ENCODE peak calls at places on chromosome 9, in six cellular contexts. One of them, this sample, is unnamed.

GRCh38 chr9:130020618-130021017 is 22.4 kb downstream of the FNBP1 start:
- DNase-seq in ascending aorta: no peak
- DNase-seq in BE2C: no peak
- DNase-seq in endodermal cell: no peak
- DNase-seq in fibroblast of the aortic adventitia: peak; percentile 49
- DNase-seq in kidney: no peak
- DNase-seq in this sample: no peak

GRCh38 chr9:95143591-95144561 is 173.6 kb downstream of the FANCC start:
- DNase-seq in ascending aorta: peak; percentile 87
- DNase-seq in BE2C: no peak
- DNase-seq in endodermal cell: peak; percentile 37
- DNase-seq in fibroblast of the aortic adventitia: peak; percentile 88
- DNase-seq in kidney: peak; percentile 95
- DNase-seq in this sample: peak; percentile 94

GRCh38 chr9:112288029-112288428 is 45.4 kb downstream of the PTBP3 start:
- DNase-seq in ascending aorta: no peak
- DNase-seq in BE2C: no peak
- DNase-seq in endodermal cell: no peak
- DNase-seq in fibroblast of the aortic adventitia: no peak
- DNase-seq in kidney: no peak
- DNase-seq in this sample: no peak

GRCh38 chr9:126508171-126508591 is 105.5 kb upstream of the LMX1B start:
- DNase-seq in ascending aorta: no peak
- DNase-seq in BE2C: peak; percentile 6
- DNase-seq in endodermal cell: peak; percentile 52
- DNase-seq in fibroblast of the aortic adventitia: no peak
- DNase-seq in kidney: peak; percentile 63
- DNase-seq in this sample: no peak

GRCh38 chr9:26677965-26678745 is 214.4 kb downstream of the CAAP1 start:
- DNase-seq in ascending aorta: no peak
- DNase-seq in BE2C: no peak
- DNase-seq in endodermal cell: peak; percentile 74
- DNase-seq in fibroblast of the aortic adventitia: no peak
- DNase-seq in kidney: no peak
- DNase-seq in this sample: no peak

GRCh38 chr9:128034821-128035764 is 32.0 kb downstream of the NAIF1 start:
- DNase-seq in ascending aorta: peak; percentile 81
- DNase-seq in BE2C: peak; percentile 88
- DNase-seq in endodermal cell: peak; percentile 94
- DNase-seq in fibroblast of the aortic adventitia: peak; percentile 93
- DNase-seq in kidney: peak; percentile 91
- DNase-seq in this sample: peak; percentile 83

GRCh38 chr9:14165376-14166035 is 148.4 kb downstream of the NFIB start:
- DNase-seq in ascending aorta: no peak
- DNase-seq in BE2C: no peak
- DNase-seq in endodermal cell: no peak
- DNase-seq in fibroblast of the aortic adventitia: no peak
- DNase-seq in kidney: no peak
- DNase-seq in this sample: no peak

GRCh38 chr9:122128007-122128406 is 31.6 kb downstream of the NDUFA8 start:
- DNase-seq in ascending aorta: no peak
- DNase-seq in BE2C: no peak
- DNase-seq in endodermal cell: peak; percentile 41
- DNase-seq in fibroblast of the aortic adventitia: no peak
- DNase-seq in kidney: no peak
- DNase-seq in this sample: no peak

GRCh38 chr9:28365736-28366135 is 792.5 kb upstream of the C9orf72 start:
- DNase-seq in ascending aorta: no peak
- DNase-seq in BE2C: no peak
- DNase-seq in endodermal cell: no peak
- DNase-seq in fibroblast of the aortic adventitia: no peak
- DNase-seq in kidney: no peak
- DNase-seq in this sample: no peak

GRCh38 chr9:135500525-135501260 is at the start of gene MRPS2:
- DNase-seq in ascending aorta: peak; percentile 93
- DNase-seq in BE2C: peak; percentile 95
- DNase-seq in endodermal cell: peak; percentile 97
- DNase-seq in fibroblast of the aortic adventitia: peak; percentile 80
- DNase-seq in kidney: peak; percentile 96
- DNase-seq in this sample: peak; percentile 87

DNA sequence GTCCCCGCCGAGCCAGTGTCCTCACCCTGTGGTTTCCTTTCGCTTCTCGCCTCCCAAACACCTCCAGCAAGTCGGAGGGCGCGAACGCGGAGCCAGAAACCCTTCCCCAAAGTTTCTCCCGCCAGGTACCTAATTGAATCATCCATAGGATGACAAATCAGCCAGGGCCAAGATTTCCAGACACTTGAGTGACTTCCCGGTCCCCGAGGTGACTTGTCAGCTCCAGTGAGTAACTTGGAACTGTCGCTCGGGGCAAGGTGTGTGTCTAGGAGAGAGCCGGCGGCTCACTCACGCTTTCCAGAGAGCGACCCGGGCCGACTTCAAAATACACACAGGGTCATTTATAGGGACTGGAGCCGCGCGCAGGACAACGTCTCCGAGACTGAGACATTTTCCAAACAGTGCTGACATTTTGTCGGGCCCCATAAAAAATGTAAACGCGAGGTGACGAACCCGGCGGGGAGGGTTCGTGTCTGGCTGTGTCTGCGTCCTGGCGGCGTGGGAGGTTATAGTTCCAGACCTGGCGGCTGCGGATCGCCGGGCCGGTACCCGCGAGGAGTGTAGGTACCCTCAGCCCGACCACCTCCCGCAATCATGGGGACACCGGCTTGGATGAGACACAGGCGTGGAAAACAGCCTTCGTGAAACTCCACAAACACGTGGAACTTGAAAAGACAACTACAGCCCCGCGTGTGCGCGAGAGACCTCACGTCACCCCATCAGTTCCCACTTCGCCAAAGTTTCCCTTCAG is 1.4 kb downstream of the GLIS3 start:
- DNase-seq in ascending aorta: peak; percentile 82
- DNase-seq in BE2C: no peak
- DNase-seq in endodermal cell: peak; percentile 83
- DNase-seq in fibroblast of the aortic adventitia: no peak
- DNase-seq in kidney: peak; percentile 82
- DNase-seq in this sample: peak; percentile 34
- TF ChIP-seq CTCF in ascending aorta: no peak
- TF ChIP-seq CTCF in BE2C: no peak
- TF ChIP-seq CTCF in endodermal cell: peak; percentile 46
- TF ChIP-seq CTCF in fibroblast of the aortic adventitia: peak; percentile 7
- TF ChIP-seq CTCF in kidney: no peak
- TF ChIP-seq CTCF in this sample: peak; percentile 3

DNA sequence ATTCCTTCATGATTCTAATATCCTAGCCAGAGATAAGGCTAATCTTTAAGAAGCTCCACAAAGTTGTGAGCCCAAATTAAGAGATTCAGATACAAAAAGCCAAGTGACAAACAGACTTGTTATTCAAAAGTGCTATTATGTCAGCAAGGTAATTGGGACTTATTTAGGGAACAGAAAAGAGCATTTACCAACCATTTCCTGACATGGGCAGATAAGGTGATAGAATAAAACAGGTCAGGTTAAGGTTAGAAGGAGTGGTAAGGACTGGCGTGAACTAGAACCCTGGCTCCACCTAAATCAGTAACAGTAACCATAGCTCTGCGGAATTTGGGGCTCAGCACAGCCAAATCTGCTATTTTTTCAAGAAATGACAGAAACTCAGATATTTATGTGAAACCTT is 10.0 kb upstream of the ERMP1 start:
- DNase-seq in ascending aorta: no peak
- DNase-seq in BE2C: no peak
- DNase-seq in endodermal cell: no peak
- DNase-seq in fibroblast of the aortic adventitia: no peak
- DNase-seq in kidney: no peak
- DNase-seq in this sample: no peak
- H3K4me3 ChIP-seq in ascending aorta: no peak overlapping the region
- H3K4me3 ChIP-seq in BE2C: no peak overlapping the region
- H3K4me3 ChIP-seq in endodermal cell: peak overlapping the region; percentile 23
- H3K4me3 ChIP-seq in fibroblast of the aortic adventitia: no peak overlapping the region
- H3K4me3 ChIP-seq in kidney: no peak overlapping the region
- H3K4me3 ChIP-seq in this sample: no peak overlapping the region

DNA sequence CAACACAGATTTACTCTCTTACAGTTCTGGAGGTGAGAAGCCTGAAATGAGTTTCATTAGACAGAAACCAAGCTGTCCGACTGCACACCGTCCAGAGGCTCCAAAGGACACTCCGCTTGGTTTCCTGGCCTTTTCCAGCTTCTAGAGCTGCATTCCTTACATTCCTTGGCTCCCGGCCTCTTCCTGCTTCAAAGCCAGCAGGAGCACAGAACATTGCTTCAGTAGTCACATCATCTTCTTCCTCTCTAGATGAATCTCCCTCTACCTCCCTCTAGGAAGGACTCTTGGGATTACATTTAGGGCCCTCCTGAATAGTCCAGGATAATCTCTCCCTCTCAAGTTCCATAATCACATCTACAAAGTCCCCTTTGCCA is 213.3 kb downstream of the CDK5RAP2 start:
- DNase-seq in ascending aorta: no peak
- DNase-seq in BE2C: no peak
- DNase-seq in endodermal cell: peak; percentile 77
- DNase-seq in fibroblast of the aortic adventitia: peak; percentile 93
- DNase-seq in kidney: no peak
- DNase-seq in this sample: no peak
- TF ChIP-seq CTCF in ascending aorta: no peak
- TF ChIP-seq CTCF in BE2C: no peak
- TF ChIP-seq CTCF in endodermal cell: peak; percentile 63
- TF ChIP-seq CTCF in fibroblast of the aortic adventitia: peak; percentile 62
- TF ChIP-seq CTCF in kidney: peak; percentile 11
- TF ChIP-seq CTCF in this sample: no peak

DNA sequence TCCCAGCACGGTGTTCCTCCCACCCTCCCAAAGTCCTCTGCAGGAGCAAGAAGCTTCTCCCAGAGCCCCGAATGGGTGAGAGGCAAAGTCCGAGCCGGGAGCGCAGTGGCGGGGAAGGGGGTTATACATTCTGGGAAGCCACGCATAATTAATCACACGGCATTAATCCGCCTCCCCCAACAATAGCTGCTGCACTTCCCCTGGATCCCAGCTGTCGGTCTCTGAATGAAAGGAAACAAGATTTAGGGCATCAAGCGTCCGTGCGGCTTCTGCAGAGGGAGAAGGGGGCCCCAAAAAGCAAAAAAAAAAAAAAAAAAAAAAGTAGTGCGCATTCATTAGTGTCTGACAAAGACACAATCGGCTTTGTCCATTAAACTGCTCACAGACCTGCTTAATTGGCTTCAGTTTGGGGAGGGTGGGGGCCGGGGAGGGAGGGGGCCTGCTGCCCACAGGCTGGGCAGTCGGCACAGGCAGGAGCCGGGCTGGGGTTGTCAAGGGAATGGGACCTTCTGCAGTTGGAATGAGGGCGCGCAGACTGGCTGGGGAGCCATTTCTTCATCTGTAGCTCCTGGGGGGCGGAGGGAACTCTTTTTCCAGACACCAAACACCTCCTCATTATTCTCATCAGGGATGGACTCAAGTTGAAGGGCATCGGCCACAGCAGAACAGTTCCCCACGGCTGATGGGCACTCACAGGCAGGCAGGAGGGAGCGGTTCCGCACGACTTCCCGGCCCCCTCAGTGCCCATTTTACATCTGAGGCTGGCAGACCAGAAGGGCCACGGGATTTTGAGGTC is 3.4 kb downstream of the NOTCH1 start:
- DNase-seq in ascending aorta: no peak
- DNase-seq in BE2C: no peak
- DNase-seq in endodermal cell: no peak
- DNase-seq in fibroblast of the aortic adventitia: no peak
- DNase-seq in kidney: no peak
- DNase-seq in this sample: no peak
- H3K4me3 ChIP-seq in ascending aorta: no peak overlapping the region
- H3K4me3 ChIP-seq in BE2C: no peak overlapping the region
- H3K4me3 ChIP-seq in endodermal cell: no peak overlapping the region
- H3K4me3 ChIP-seq in fibroblast of the aortic adventitia: no peak overlapping the region
- H3K4me3 ChIP-seq in kidney: peak overlapping the region; percentile 17
- H3K4me3 ChIP-seq in this sample: no peak overlapping the region

GRCh38 chr9:6735422-6735821 is 22.4 kb upstream of the KDM4C start:
- DNase-seq in ascending aorta: no peak
- DNase-seq in BE2C: no peak
- DNase-seq in endodermal cell: no peak
- DNase-seq in fibroblast of the aortic adventitia: no peak
- DNase-seq in kidney: no peak
- DNase-seq in this sample: no peak

GRCh38 chr9:6733243-6733642 is 24.5 kb upstream of the KDM4C start:
- DNase-seq in ascending aorta: no peak
- DNase-seq in BE2C: no peak
- DNase-seq in endodermal cell: no peak
- DNase-seq in fibroblast of the aortic adventitia: no peak
- DNase-seq in kidney: no peak
- DNase-seq in this sample: no peak

GRCh38 chr9:6733831-6734230 is 23.9 kb upstream of the KDM4C start:
- DNase-seq in ascending aorta: no peak
- DNase-seq in BE2C: no peak
- DNase-seq in endodermal cell: no peak
- DNase-seq in fibroblast of the aortic adventitia: no peak
- DNase-seq in kidney: no peak
- DNase-seq in this sample: no peak

DNA sequence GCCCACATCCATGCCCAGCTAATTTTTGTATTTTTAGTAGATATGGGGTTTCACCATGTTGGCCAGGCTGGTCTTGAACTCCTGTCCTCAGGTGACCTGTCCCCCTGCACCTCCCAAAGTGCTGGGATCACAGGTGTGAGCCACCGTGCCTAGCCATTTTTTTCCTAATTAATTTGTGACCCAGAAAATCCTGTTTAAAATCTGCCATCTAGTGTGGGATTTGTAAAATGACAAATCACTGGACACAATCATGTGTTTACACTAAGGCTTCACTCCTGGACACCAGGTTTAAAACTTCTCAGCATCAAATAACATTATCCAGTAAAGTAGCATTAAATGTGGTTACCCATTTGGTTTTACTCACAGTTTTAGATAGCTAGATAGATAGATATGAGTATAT is 18.6 kb upstream of the KDM4C start:
- DNase-seq in ascending aorta: no peak
- DNase-seq in BE2C: no peak
- DNase-seq in endodermal cell: no peak
- DNase-seq in fibroblast of the aortic adventitia: peak; percentile 27
- DNase-seq in kidney: no peak
- DNase-seq in this sample: no peak
- TF ChIP-seq CTCF in ascending aorta: no peak
- TF ChIP-seq CTCF in BE2C: peak; percentile 39
- TF ChIP-seq CTCF in endodermal cell: peak; percentile 57
- TF ChIP-seq CTCF in fibroblast of the aortic adventitia: peak; percentile 38
- TF ChIP-seq CTCF in kidney: no peak
- TF ChIP-seq CTCF in this sample: peak; percentile 3